ENCODE peak calls at places on chromosomes 5 and 9, in eight cellular contexts. O is activated naive CD4-positive, alpha-beta T cell; J is NCI-H510A treated with DMSO at 0.1 percent for 48 hours; L is H7; P is NCI-H2107; Q is activated T-cell treated with anti-CD3 and anti-CD28 coated beads, Interleukin-2, amount 50 U/mL, for 4 hours; Z is EL; R is AG08395. D is an unnamed sample.
A peak's percentile ranks its signal among the peaks of the same experiment; 100 is the strongest.

GRCh38 chr5:178336889-178337785 is 104.5 kb upstream of the PHYKPL start:
- DNase-seq in O (no peak), J (no peak), L (peak; percentile 77), P (no peak), Q (no peak), Z (no peak), R (no peak), D (no peak)

GRCh38 chr5:75049581-75050274 is 2.6 kb downstream of the GCNT4 start:
- DNase-seq in O (peak; percentile 4), J (peak; percentile 9), L (peak; percentile 58), P (no peak), Q (peak; percentile 63), Z (peak; percentile 74), R (peak; percentile 48), D (peak; percentile 46)

GRCh38 chr5:124700333-124700732 is 46.1 kb downstream of the ZNF608 start:
- DNase-seq in O (no peak), J (no peak), L (no peak), P (no peak), Q (no peak), Z (no peak), R (no peak), D (no peak)

GRCh38 chr9:106920701-106921283 is 57.8 kb downstream of the ZNF462 start:
- DNase-seq in O (no peak), J (no peak), L (no peak), P (no peak), Q (no peak), Z (peak; percentile 9), R (peak; percentile 51), D (no peak)

GRCh38 chr5:168661593-168662485 is 82.7 kb upstream of the PANK3 start:
- DNase-seq in O (no peak), J (no peak), L (no peak), P (no peak), Q (no peak), Z (no peak), R (no peak), D (no peak)

GRCh38 chr9:21715408-21715807 is 87.0 kb upstream of the MTAP start:
- DNase-seq in O (no peak), J (no peak), L (no peak), P (no peak), Q (no peak), Z (no peak), R (no peak), D (no peak)

GRCh38 chr9:109974143-109974917 is 194.3 kb downstream of the PALM2AKAP2 start:
- DNase-seq in O (no peak), J (no peak), L (no peak), P (no peak), Q (no peak), Z (no peak), R (no peak), D (no peak)

GRCh38 chr5:168607946-168608345 is 28.8 kb upstream of the PANK3 start:
- DNase-seq in O (no peak), J (no peak), L (no peak), P (no peak), Q (no peak), Z (no peak), R (no peak), D (no peak)

GRCh38 chr5:59840200-59840601 is 53.3 kb downstream of the PDE4D start:
- DNase-seq in O (no peak), J (no peak), L (no peak), P (no peak), Q (no peak), Z (peak; percentile 87), R (no peak), D (no peak)

GRCh38 chr9:88291056-88291455 is 97.2 kb upstream of the SPIN1 start:
- DNase-seq in O (no peak), J (no peak), L (no peak), P (no peak), Q (no peak), Z (no peak), R (no peak), D (peak; percentile 49)

D was measured in lower leg skin.